ENCODE peak calls at places on chromosomes 4 and X, in seven cellular contexts. J, I, Y, V, C, R and L are unnamed samples.

GRCh38 chrX:74408310-74408709 is 13.0 kb upstream of the SLC16A2 start:
- DNase-seq in Y (no peak), I (no peak), J (no peak), C (no peak), V (no peak), R (no peak), L (no peak)

GRCh38 chr4:168528131-168528949 is 31.5 kb downstream of the PALLD start:
- DNase-seq in R (no peak), C (no peak), J (peak), I (no peak), Y (no peak), V (peak), L (no peak)

GRCh38 chr4:170025523-170026252 is 507 bp downstream of the MFAP3L start:
- DNase-seq in R (peak), I (no peak), V (no peak), Y (peak), C (peak), J (no peak), L (peak)

GRCh38 chr4:159191989-159192388 is 89.1 kb downstream of the RAPGEF2 start:
- DNase-seq in R (peak), J (peak), V (peak), C (no peak), Y (peak), I (peak), L (no peak)

GRCh38 chr4:112370466-112370865 is 73.3 kb downstream of the ALPK1 start:
- DNase-seq in Y (no peak), J (no peak), C (no peak), R (no peak), V (no peak), I (no peak), L (no peak)

GRCh38 chr4:8171941-8172924 is 13.6 kb upstream of the ABLIM2 start:
- DNase-seq in R (no peak), V (no peak), Y (no peak), J (no peak), I (no peak), C (no peak), L (no peak)

GRCh38 chr4:107379054-107379869 is 340.8 kb downstream of the PAPSS1 start:
- DNase-seq in V (peak), I (no peak), R (peak), C (no peak), Y (no peak), J (peak), L (no peak)

GRCh38 chr4:24067781-24068193 is 177.9 kb upstream of the PPARGC1A start:
- DNase-seq in R (no peak), I (no peak), V (peak), Y (no peak), C (no peak), J (peak), L (no peak)

GRCh38 chrX:329291-329910 is 10.8 kb upstream of the GTPBP6 start:
- DNase-seq in R (no peak), C (no peak), V (no peak), J (no peak), Y (no peak), I (no peak), L (no peak)

GRCh38 chrX:154486052-154486395 is 391 bp downstream of the UBL4A start:
- DNase-seq in Y (no peak), J (no peak), V (no peak), I (no peak), R (peak), C (peak), L (no peak)

GRCh38 chr4:87679449-87680169 is 29.5 kb downstream of the DMP1 start:
- DNase-seq in Y (peak), I (peak), C (peak), J (peak), V (peak), R (peak), L (peak)

DNA sequence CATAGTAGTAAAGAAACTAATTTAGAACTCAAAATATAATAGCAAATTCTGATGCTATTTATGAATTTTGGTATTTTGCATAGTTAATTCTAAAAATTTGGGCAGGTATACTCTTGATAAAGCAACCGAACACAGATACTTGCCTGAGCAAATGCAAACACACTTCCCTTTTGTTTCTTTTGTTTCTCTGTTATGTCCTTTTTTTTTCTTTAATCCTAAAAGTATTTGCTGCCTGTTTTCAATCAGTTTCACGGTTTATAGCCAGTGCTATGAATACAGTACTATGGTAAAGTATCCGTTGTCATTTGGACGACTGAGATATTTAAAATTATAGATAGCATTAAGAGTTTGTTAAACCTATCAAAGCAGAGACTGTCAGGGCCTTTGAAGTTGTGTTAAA is 84.3 kb upstream of the HPRT1 start:
- DNase-seq in Y (peak), I (no peak), V (no peak), J (no peak), R (no peak), C (no peak), L (no peak)
- H3K4me2 ChIP-seq in Y (peak), I (no peak), V (no peak), J (no peak), R (peak), C (peak), L (no peak)

GRCh38 chr4:1494416-1495315 is 88.4 kb upstream of the NKX1-1 start:
- DNase-seq in V (no peak), C (no peak), R (no peak), J (no peak), I (no peak), Y (no peak), L (no peak)
- H3K4me2 ChIP-seq in V (no peak), C (no peak), R (no peak), J (no peak), I (no peak), Y (no peak), L (no peak)

DNA sequence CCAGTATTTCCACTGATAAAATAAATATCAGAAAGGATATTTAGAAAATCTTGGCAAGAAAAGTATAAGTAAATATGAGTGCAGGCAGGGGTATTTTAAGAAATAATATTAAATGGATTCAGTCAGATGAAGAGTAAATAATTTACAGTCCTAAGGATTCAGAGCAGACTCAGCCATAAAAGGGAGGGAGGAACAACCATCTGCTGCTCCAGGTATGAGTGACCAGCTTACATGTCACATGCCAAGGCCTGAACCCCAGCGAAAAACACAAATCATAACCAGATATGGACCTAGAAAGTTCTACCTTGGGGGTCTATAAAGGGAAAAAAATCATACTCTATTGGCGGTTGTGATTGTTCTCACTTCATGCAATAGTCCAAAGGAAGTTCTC is 166.8 kb downstream of the COL4A6 start:
- DNase-seq in Y (no peak), R (no peak), I (no peak), C (no peak), J (no peak), V (no peak), L (no peak)
- H3K4me2 ChIP-seq in Y (no peak), R (no peak), I (no peak), C (no peak), J (no peak), V (no peak), L (no peak)

GRCh38 chr4:30801876-30802275 is 81.7 kb downstream of the PCDH7 start:
- DNase-seq in C (no peak), R (no peak), J (no peak), I (no peak), V (peak), Y (no peak), L (no peak)

GRCh38 chr4:30808266-30808665 is 88.1 kb downstream of the PCDH7 start:
- DNase-seq in C (no peak), R (no peak), J (no peak), Y (no peak), I (no peak), V (no peak), L (no peak)

DNA sequence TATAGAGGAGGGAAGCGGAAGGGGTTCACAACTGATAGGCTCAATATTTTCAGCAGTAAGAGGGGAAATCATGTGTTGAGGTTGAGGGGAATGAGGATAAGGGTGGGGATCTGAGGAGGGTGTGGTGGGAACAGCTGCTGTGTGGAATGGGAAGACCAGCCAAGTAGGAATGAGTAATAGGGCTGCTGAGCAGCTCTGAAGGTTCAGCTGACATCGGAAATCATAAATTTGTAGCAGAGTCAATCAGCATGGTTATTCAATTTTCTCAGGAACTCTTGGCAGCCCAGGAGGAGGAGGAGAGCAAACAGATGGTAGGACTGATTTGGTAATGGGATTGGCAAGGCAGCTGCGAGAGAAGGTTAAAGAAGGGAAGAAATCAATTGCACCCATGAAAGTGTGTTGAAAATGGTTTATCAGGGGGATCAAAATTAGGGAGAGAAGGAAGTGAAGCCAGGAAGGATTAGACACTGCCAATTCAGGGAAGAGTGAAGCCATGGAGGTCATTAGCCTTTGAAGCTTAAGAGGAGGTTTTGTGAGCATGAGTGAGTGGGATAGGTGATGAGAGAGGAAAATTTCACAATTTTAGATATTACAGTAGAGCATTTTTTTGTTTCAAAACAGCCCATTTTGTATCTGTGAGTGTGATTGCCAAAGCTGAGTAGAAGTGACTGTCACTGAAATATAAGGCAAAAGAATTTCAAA is 82.6 kb downstream of the PCDH7 start:
- DNase-seq in C (no peak), J (no peak), Y (no peak), V (peak), I (no peak), R (no peak), L (no peak)
- H3K4me2 ChIP-seq in C (no peak), J (no peak), Y (no peak), V (no peak), I (no peak), R (no peak), L (no peak)

DNA sequence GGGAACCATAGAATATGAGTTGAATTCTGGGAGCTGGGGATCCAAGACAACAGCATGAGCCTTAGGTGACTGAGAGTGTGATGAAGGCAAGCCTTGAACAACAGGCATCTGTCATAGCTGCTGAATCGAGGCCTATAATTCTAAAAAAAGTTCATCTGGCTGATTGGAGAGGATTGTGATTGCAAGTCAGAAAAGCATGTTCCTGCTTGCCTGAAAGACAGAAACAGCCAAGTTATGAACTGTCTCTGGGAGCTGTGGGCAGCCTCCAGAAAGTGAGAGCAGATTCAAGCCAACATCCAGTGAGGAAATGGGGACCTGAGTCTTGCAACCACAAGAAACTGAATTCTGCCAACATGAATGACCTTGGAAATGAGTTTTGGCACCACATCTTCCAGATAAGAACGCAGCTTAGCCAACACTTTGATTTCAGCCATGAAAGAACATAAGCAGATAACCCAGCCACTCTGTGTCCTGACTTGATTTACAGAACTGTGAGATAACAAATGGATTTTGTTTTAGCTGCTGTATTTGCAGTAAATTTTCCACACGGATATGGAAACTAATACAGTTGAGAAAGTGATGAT is 240.4 kb upstream of the NDST3 start:
- DNase-seq in C (no peak), J (no peak), Y (no peak), R (no peak), V (peak), I (no peak), L (no peak)
- H3K4me2 ChIP-seq in C (no peak), J (no peak), Y (no peak), R (no peak), V (no peak), I (no peak), L (no peak)

GRCh38 chrX:72041901-72042859 is 89.5 kb downstream of the RTL5 start:
- DNase-seq in C (no peak), J (peak), I (no peak), V (peak), Y (no peak), R (no peak), L (no peak)
- H3K4me2 ChIP-seq in C (no peak), J (no peak), I (no peak), V (no peak), Y (no peak), R (no peak), L (no peak)

GRCh38 chr4:121381148-121381462 is 287 bp upstream of the QRFPR start:
- DNase-seq in I (no peak), V (no peak), R (no peak), J (no peak), Y (no peak), C (no peak), L (no peak)
- H3K4me2 ChIP-seq in I (peak), V (peak), R (peak), J (peak), Y (peak), C (peak), L (peak)

GRCh38 chrX:2485460-2485753 is 15.4 kb downstream of the DHRSX start:
- DNase-seq in J (no peak), C (no peak), V (no peak), R (peak), I (no peak), Y (no peak), L (no peak)

GRCh38 chrX:2483398-2483797 is 17.4 kb downstream of the DHRSX start:
- DNase-seq in V (no peak), R (no peak), C (no peak), J (no peak), Y (no peak), I (no peak), L (no peak)

GRCh38 chrX:2485789-2486345 is 14.9 kb downstream of the DHRSX start:
- DNase-seq in Y (no peak), V (no peak), I (no peak), J (no peak), C (no peak), R (no peak), L (no peak)

GRCh38 chrX:2484232-2484631 is 16.5 kb downstream of the DHRSX start:
- DNase-seq in Y (no peak), I (no peak), J (no peak), R (no peak), V (no peak), C (no peak), L (no peak)

GRCh38 chrX:2484721-2485459 is 15.9 kb downstream of the DHRSX start:
- DNase-seq in C (no peak), R (peak), J (no peak), Y (peak), I (no peak), V (peak), L (no peak)
- H3K4me2 ChIP-seq in C (peak), R (peak), J (peak), Y (peak), I (no peak), V (peak), L (no peak)